ENCODE peak calls at places on chromosomes 1 and 21, in five cellular contexts. D, U, C, B and V are unnamed samples.

GRCh38 chr1:166166400-166166699 is 451 bp downstream of the FAM78B start:
- DNase-seq in D (no peak), U (no peak), C (no peak), B (no peak), V (no peak)

GRCh38 chr1:221839794-221840395 is 98.0 kb upstream of the DUSP10 start:
- DNase-seq in D (peak; percentile 57), U (no peak), C (no peak), B (peak; percentile 94), V (no peak)

GRCh38 chr1:26838474-26839338 is 12.2 kb downstream of the ZDHHC18 start:
- DNase-seq in D (no peak), U (no peak), C (no peak), B (peak; percentile 82), V (no peak)

GRCh38 chr1:173862769-173863223 is 5.0 kb downstream of the GAS5 start:
- DNase-seq in D (no peak), U (peak; percentile 29), C (no peak), B (no peak), V (peak; percentile 41)

GRCh38 chr1:9651565-9652378 is at the start of gene PIK3CD:
- DNase-seq in D (no peak), U (peak; percentile 71), C (peak; percentile 85), B (no peak), V (peak; percentile 9)

GRCh38 chr21:42865361-42866160 is 13.8 kb downstream of the WDR4 start:
- DNase-seq in D (no peak), U (no peak), C (peak; percentile 73), B (no peak), V (no peak)

GRCh38 chr1:111515291-111516007 is 12.0 kb upstream of the ADORA3 start:
- DNase-seq in D (no peak), U (no peak), C (peak; percentile 39), B (no peak), V (no peak)

GRCh38 chr1:170377896-170378634 is 153.9 kb upstream of the GORAB start:
- DNase-seq in D (no peak), U (no peak), C (no peak), B (no peak), V (no peak)

GRCh38 chr1:168609133-168609715 is 32.8 kb downstream of the XCL1 start:
- DNase-seq in D (no peak), U (no peak), C (no peak), B (no peak), V (no peak)

GRCh38 chr21:44442266-44443125 is 12.8 kb upstream of the LRRC3 start:
- DNase-seq in D (no peak), U (no peak), C (no peak), B (no peak), V (no peak)

GRCh38 chr21:31714741-31715365 is 17.1 kb downstream of the SCAF4 start:
- DNase-seq in D (no peak), U (no peak), C (no peak), B (no peak), V (no peak)

GRCh38 chr1:112461200-112461871 is 47.4 kb upstream of the WNT2B start:
- DNase-seq in D (no peak), U (no peak), C (no peak), B (no peak), V (peak; percentile 54)

GRCh38 chr1:44700573-44700972 is 26.1 kb downstream of the ARMH1 start:
- DNase-seq in D (no peak), U (no peak), C (no peak), B (no peak), V (no peak)

GRCh38 chr21:39661740-39662139 is 49.0 kb downstream of the B3GALT5 start:
- DNase-seq in D (no peak), U (no peak), C (no peak), B (no peak), V (no peak)

GRCh38 chr21:39659070-39659815 is 46.5 kb downstream of the B3GALT5 start:
- DNase-seq in D (no peak), U (no peak), C (no peak), B (no peak), V (no peak)

GRCh38 chr21:39661121-39661520 is 48.4 kb downstream of the B3GALT5 start:
- DNase-seq in D (no peak), U (no peak), C (no peak), B (no peak), V (no peak)

GRCh38 chr21:39660191-39660590 is 47.5 kb downstream of the B3GALT5 start:
- DNase-seq in D (no peak), U (no peak), C (peak; percentile 70), B (no peak), V (no peak)

DNA sequence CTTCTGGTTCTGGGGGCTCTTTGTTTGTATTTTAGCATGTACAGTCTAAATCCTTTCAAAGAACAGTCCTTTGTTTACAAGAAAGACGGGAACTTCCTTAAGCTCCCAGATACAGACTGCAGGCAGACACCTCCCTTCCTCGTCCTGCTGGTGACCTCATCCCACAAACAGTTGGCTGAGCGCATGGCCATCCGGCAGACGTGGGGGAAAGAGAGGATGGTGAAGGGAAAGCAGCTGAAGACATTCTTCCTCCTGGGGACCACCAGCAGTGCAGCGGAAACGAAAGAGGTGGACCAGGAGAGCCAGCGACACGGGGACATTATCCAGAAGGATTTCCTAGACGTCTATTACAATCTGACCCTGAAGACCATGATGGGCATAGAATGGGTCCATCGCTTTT is 47.9 kb downstream of the B3GALT5 start:
- DNase-seq in D (no peak), U (no peak), C (no peak), B (no peak), V (peak; percentile 67)
- TF ChIP-seq JUND in D (no peak), U (no peak), C (peak; percentile 35), B (no peak), V (no peak)

GRCh38 chr21:17444828-17445227 is 68.0 kb upstream of the CXADR start:
- DNase-seq in D (no peak), U (no peak), C (no peak), B (no peak), V (no peak)

GRCh38 chr21:17438642-17439041 is 74.2 kb upstream of the CXADR start:
- DNase-seq in D (no peak), U (no peak), C (peak; percentile 44), B (no peak), V (no peak)

GRCh38 chr21:17440955-17441354 is 71.9 kb upstream of the CXADR start:
- DNase-seq in D (no peak), U (no peak), C (no peak), B (no peak), V (no peak)

GRCh38 chr21:17442174-17442573 is 70.7 kb upstream of the CXADR start:
- DNase-seq in D (no peak), U (no peak), C (no peak), B (no peak), V (no peak)

DNA sequence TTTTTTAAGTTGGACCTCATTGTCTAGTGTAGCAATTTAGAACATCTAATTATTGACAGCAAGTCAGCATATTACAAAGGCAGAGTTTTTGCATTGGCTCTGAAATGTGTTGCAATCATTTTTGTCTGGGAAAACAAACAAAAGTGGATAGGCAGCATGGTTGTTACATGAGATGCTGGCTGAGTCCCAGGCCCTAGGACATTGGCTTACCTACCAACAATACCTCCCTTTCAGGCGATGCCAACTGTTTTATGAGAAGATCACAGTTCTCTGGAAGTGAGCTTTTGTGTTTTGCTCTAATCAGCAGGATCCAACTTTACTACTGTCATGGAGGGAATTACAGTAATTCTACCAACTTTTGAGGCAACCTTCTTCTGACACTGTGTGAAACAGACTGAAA is 71.5 kb upstream of the CXADR start:
- DNase-seq in D (no peak), U (no peak), C (no peak), B (no peak), V (no peak)
- TF ChIP-seq JUND in D (no peak), U (no peak), C (no peak), B (no peak), V (no peak)

GRCh38 chr1:197393105-197393504 is 125.1 kb downstream of the CRB1 start:
- DNase-seq in D (no peak), U (no peak), C (no peak), B (no peak), V (no peak)

GRCh38 chr1:197391303-197392226 is 123.5 kb downstream of the CRB1 start:
- DNase-seq in D (no peak), U (no peak), C (no peak), B (no peak), V (no peak)

GRCh38 chr1:197392541-197392940 is 124.5 kb downstream of the CRB1 start:
- DNase-seq in D (no peak), U (no peak), C (no peak), B (no peak), V (no peak)

GRCh38 chr1:197393772-197394171 is 125.7 kb downstream of the CRB1 start:
- DNase-seq in D (no peak), U (no peak), C (no peak), B (no peak), V (no peak)

GRCh38 chr1:197388801-197389200 is 120.7 kb downstream of the CRB1 start:
- DNase-seq in D (no peak), U (no peak), C (no peak), B (no peak), V (no peak)
- TF ChIP-seq JUND in D (no peak), U (no peak), C (no peak), B (no peak), V (no peak)

GRCh38 chr1:149931212-149931805 is 3.7 kb upstream of the SF3B4 start:
- DNase-seq in D (no peak), U (no peak), C (no peak), B (no peak), V (no peak)

GRCh38 chr1:149933208-149933607 is 3.5 kb downstream of the MTMR11 start:
- DNase-seq in D (no peak), U (no peak), C (no peak), B (no peak), V (no peak)

GRCh38 chr1:149934326-149934725 is 2.4 kb downstream of the MTMR11 start:
- DNase-seq in D (no peak), U (no peak), C (no peak), B (no peak), V (no peak)

GRCh38 chr1:149929847-149930246 is 2.2 kb upstream of the SF3B4 start:
- DNase-seq in D (no peak), U (no peak), C (no peak), B (no peak), V (no peak)

GRCh38 chr1:149932474-149932873 is 4.2 kb downstream of the MTMR11 start:
- DNase-seq in D (no peak), U (no peak), C (no peak), B (no peak), V (no peak)
- TF ChIP-seq JUND in D (no peak), U (no peak), C (no peak), B (no peak), V (no peak)